ENCODE peak calls at places on chromosomes 1 and 21, in nine cellular contexts. H is ELF-1; K is effector memory CD4-positive, alpha-beta T cell; V is GM23338; L is NAMALWA; U is hypothalamus; X is iPS-NIHi11; Z is HCEC 1CT; W is stimulated activated CD4-positive, alpha-beta T cell treated with anti-CD3 and anti-CD28 coated beads, Interleukin-2, amount 100 ng/mL, for 24 hours. J is an unnamed sample.

GRCh38 chr1:24062221-24062620 is 49.7 kb downstream of the MYOM3 start:
- DNase-seq in U (no peak), X (no peak), W (no peak), K (no peak), Z (no peak), L (no peak), V (no peak), H (no peak), J (no peak)

GRCh38 chr1:162151900-162152829 is 82.7 kb downstream of the NOS1AP start:
- DNase-seq in L (no peak), V (no peak), K (no peak), H (peak), X (no peak), Z (no peak), W (no peak), U (no peak), J (no peak)

GRCh38 chr1:154711416-154711815 is 103.4 kb upstream of the ADAR start:
- DNase-seq in W (no peak), Z (no peak), K (no peak), L (no peak), H (peak), U (no peak), X (no peak), V (no peak), J (no peak)

GRCh38 chr1:57483954-57484353 is 60.1 kb upstream of the DAB1 start:
- DNase-seq in Z (peak), V (no peak), U (no peak), K (no peak), X (no peak), W (no peak), L (no peak), H (no peak), J (no peak)

GRCh38 chr21:28338906-28339305 is 653.8 kb downstream of the LTN1 start:
- DNase-seq in X (no peak), L (no peak), H (no peak), W (no peak), V (no peak), Z (no peak), U (no peak), K (no peak), J (no peak)

GRCh38 chr1:12034381-12034801 is 15.1 kb downstream of the MIIP start:
- DNase-seq in H (no peak), U (no peak), L (no peak), X (no peak), V (no peak), K (no peak), W (no peak), Z (no peak), J (peak)

GRCh38 chr1:18182518-18183160 is 75.0 kb downstream of the IGSF21 start:
- DNase-seq in Z (no peak), H (peak), V (no peak), K (no peak), L (no peak), X (no peak), W (no peak), U (no peak), J (no peak)

GRCh38 chr1:115782571-115783281 is 14.2 kb upstream of the CASQ2 start:
- DNase-seq in U (no peak), L (no peak), Z (peak), V (peak), H (peak), X (peak), K (no peak), W (no peak), J (peak)

GRCh38 chr1:114473796-114474195 is 37.2 kb downstream of the TRIM33 start:
- DNase-seq in Z (no peak), U (no peak), L (no peak), W (no peak), H (no peak), K (no peak), V (no peak), X (no peak), J (no peak)

GRCh38 chr21:37983336-37984095 is 67.3 kb upstream of the KCNJ6 start:
- DNase-seq in K (no peak), H (no peak), V (no peak), L (no peak), X (no peak), W (no peak), Z (no peak), U (no peak), J (no peak)

GRCh38 chr1:178490967-178491366 is 5.8 kb downstream of the CLEC20A start:
- DNase-seq in V (no peak), X (no peak), K (no peak), U (no peak), Z (no peak), W (no peak), L (no peak), H (no peak), J (no peak)

GRCh38 chr1:213987422-213987875 is 324 bp upstream of the PROX1 start:
- DNase-seq in H (no peak), Z (peak), W (no peak), X (no peak), K (no peak), U (peak), L (no peak), V (no peak), J (no peak)

GRCh38 chr1:52296345-52296744 is 69.7 kb downstream of the CC2D1B start:
- DNase-seq in W (no peak), V (peak), U (no peak), X (peak), K (no peak), L (peak), H (peak), Z (peak), J (peak)

GRCh38 chr1:60857851-60858250 is 224.5 kb upstream of the NFIA start:
- DNase-seq in H (no peak), X (no peak), W (no peak), V (no peak), K (no peak), L (no peak), U (no peak), Z (no peak), J (peak)

GRCh38 chr1:55049914-55050278 is 10.5 kb downstream of the PCSK9 start:
- DNase-seq in W (no peak), K (no peak), V (no peak), U (no peak), L (no peak), Z (no peak), X (no peak), H (no peak), J (no peak)

GRCh38 chr21:31593161-31593560 is 66.3 kb upstream of the SOD1 start:
- DNase-seq in L (no peak), W (no peak), V (no peak), U (no peak), H (no peak), Z (no peak), K (no peak), X (no peak), J (no peak)

GRCh38 chr1:98188769-98189168 is 267.9 kb upstream of the DPYD start:
- DNase-seq in X (no peak), H (no peak), W (no peak), U (no peak), L (no peak), Z (no peak), V (no peak), K (no peak), J (no peak)

GRCh38 chr1:63882048-63882704 is 108.4 kb downstream of the ROR1 start:
- DNase-seq in Z (no peak), K (no peak), V (no peak), W (no peak), U (no peak), L (no peak), H (no peak), X (no peak), J (no peak)

GRCh38 chr1:113109908-113110554 is 37.0 kb downstream of the LRIG2 start:
- DNase-seq in K (no peak), U (no peak), X (no peak), Z (peak), V (no peak), L (no peak), W (no peak), H (no peak), J (no peak)

GRCh38 chr1:213370523-213370922 is 319.5 kb downstream of the RPS6KC1 start:
- DNase-seq in L (no peak), W (no peak), Z (no peak), V (no peak), K (no peak), U (no peak), X (no peak), H (no peak), J (no peak)

GRCh38 chr1:31297273-31298247 is 728 bp downstream of the ZCCHC17 start:
- DNase-seq in Z (peak), V (peak), W (no peak), L (peak), U (no peak), X (peak), H (peak), K (no peak), J (peak)

GRCh38 chr1:32172621-32173245 is 6.7 kb upstream of the TXLNA start:
- DNase-seq in L (no peak), H (no peak), V (no peak), W (no peak), K (no peak), U (no peak), Z (peak), X (no peak), J (no peak)

GRCh38 chr1:214702561-214702960 is 99.6 kb downstream of the CENPF start:
- DNase-seq in V (no peak), Z (no peak), U (no peak), K (no peak), H (no peak), L (no peak), X (no peak), W (no peak), J (no peak)

GRCh38 chr1:167913895-167914502 is at the start of gene ADCY10:
- DNase-seq in W (no peak), K (no peak), H (no peak), V (peak), U (no peak), L (no peak), X (no peak), Z (no peak), J (no peak)

GRCh38 chr1:26122988-26123973 is 11.7 kb downstream of the PDIK1L start:
- DNase-seq in U (no peak), Z (peak), L (no peak), W (no peak), V (no peak), H (no peak), X (no peak), K (no peak), J (no peak)

GRCh38 chr1:13725714-13726175 is 25.8 kb downstream of the PRDM2 start:
- DNase-seq in W (peak), X (peak), L (peak), U (no peak), V (peak), H (peak), K (peak), Z (peak), J (no peak)

GRCh38 chr1:71222668-71223067 is 141.8 kb upstream of the ZRANB2 start:
- DNase-seq in L (no peak), U (no peak), Z (no peak), V (no peak), H (no peak), X (no peak), W (no peak), K (no peak), J (no peak)

GRCh38 chr1:98331232-98331631 is 330.3 kb upstream of the SNX7 start:
- DNase-seq in X (no peak), L (no peak), W (no peak), U (no peak), H (no peak), Z (peak), V (no peak), K (no peak), J (no peak)